ENCODE peak calls at places on chromosomes 12 and 14, in six cellular contexts. U is stomach, N is fibroblast of the aortic adventitia, S is ascending aorta, J is A673, O is fibroblast of pulmonary artery. V is an unnamed sample.

GRCh38 chr12:106078358-106079025 is 60.3 kb downstream of the NUAK1 start:
- DNase-seq in J (no peak), U (no peak), S (peak), O (peak), N (peak), V (no peak)

GRCh38 chr12:124292385-124292784 is 2.5 kb upstream of the RFLNA start:
- DNase-seq in J (no peak), S (no peak), U (no peak), O (no peak), N (no peak), V (no peak)

GRCh38 chr12:14845350-14845750 is 2.0 kb upstream of the ART4 start:
- DNase-seq in O (peak), S (peak), J (peak), N (peak), U (peak), V (peak)

GRCh38 chr14:100159107-100159864 is at the start of gene DEGS2:
- DNase-seq in N (no peak), J (no peak), U (peak), O (no peak), S (no peak), V (peak)

GRCh38 chr14:70555890-70556289 is 21.1 kb upstream of the ADAM20 start:
- DNase-seq in N (peak), U (no peak), J (peak), O (peak), S (no peak), V (no peak)

GRCh38 chr12:118840878-118841277 is 140.5 kb upstream of the SRRM4 start:
- DNase-seq in S (no peak), N (no peak), U (no peak), O (no peak), J (no peak), V (no peak)

GRCh38 chr12:12600659-12601058 is 11.0 kb upstream of the CREBL2 start:
- DNase-seq in J (no peak), S (no peak), N (no peak), U (no peak), O (peak), V (no peak)

GRCh38 chr12:113048716-113049127 is 7.8 kb upstream of the DTX1 start:
- DNase-seq in S (no peak), N (peak), J (peak), U (peak), O (peak), V (peak)

GRCh38 chr12:132422057-132423043 is 67.6 kb upstream of the FBRSL1 start:
- DNase-seq in O (no peak), S (no peak), U (no peak), J (peak), N (peak), V (no peak)

GRCh38 chr14:44316647-44317432 is 190.2 kb downstream of the FSCB start:
- DNase-seq in U (no peak), N (peak), O (peak), J (peak), S (no peak), V (no peak)

GRCh38 chr14:61609143-61609851 is 86.0 kb upstream of the HIF1A start:
- DNase-seq in U (no peak), J (no peak), N (no peak), S (no peak), O (peak), V (peak)

DNA sequence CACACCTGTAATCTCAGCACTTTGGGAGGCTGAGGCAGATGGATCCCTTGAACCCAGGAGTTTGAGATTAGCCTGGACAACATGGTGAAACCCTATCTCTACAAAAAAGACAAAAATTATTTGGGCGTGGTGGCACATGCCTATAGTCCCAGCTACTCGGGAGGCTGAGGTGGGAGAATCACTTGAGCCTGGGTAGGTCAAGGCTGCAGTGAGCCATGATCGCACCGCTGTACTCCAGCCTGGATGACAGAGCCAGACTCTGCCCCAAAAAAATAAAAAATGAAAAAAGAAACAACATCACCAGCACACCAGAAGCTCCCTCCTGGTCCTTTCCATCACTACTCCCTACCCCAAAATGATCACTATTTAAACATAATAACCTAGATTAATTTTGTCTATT is 2.6 kb downstream of the VEZT start:
- DNase-seq in O (no peak), J (no peak), S (no peak), N (no peak), U (no peak), V (no peak)
- H3K4me3 ChIP-seq in O (no peak), J (peak), S (peak), N (no peak), U (no peak), V (peak)

DNA sequence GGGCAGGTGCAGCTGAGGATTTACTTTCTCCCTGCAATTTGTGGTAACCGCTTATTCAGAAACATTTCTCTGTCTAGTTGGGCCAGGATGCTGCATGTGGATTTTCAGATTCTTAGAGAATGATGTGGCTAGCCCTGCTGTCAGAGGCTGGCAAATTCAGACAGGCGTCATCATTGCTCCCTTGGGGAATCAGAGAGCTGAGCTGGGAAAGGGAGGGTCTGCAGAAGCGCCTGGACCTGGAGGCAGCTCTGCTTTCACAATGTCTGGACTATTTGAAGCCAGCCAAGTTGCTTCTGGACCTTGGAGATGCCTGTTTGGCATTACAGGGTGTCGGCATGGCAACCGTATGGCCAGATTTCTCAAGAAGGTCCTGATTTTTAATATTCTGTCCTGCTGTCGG is 3.4 kb downstream of the GALNT16 start:
- DNase-seq in S (peak), O (peak), N (peak), J (peak), U (no peak), V (peak)
- H3K4me3 ChIP-seq in S (peak), O (no peak), N (no peak), J (no peak), U (no peak), V (no peak)

GRCh38 chr12:121980211-121980891 is 41.3 kb upstream of the BCL7A start:
- DNase-seq in N (no peak), S (peak), U (no peak), J (no peak), O (peak), V (no peak)

GRCh38 chr12:121983546-121984205 is 38.0 kb upstream of the BCL7A start:
- DNase-seq in O (peak), J (peak), U (no peak), S (no peak), N (no peak), V (no peak)

GRCh38 chr12:121980892-121981272 is 40.8 kb upstream of the BCL7A start:
- DNase-seq in U (no peak), S (no peak), J (no peak), O (no peak), N (no peak), V (no peak)

GRCh38 chr12:121982950-121983349 is 38.7 kb upstream of the BCL7A start:
- DNase-seq in J (no peak), S (peak), O (no peak), U (no peak), N (no peak), V (no peak)

DNA sequence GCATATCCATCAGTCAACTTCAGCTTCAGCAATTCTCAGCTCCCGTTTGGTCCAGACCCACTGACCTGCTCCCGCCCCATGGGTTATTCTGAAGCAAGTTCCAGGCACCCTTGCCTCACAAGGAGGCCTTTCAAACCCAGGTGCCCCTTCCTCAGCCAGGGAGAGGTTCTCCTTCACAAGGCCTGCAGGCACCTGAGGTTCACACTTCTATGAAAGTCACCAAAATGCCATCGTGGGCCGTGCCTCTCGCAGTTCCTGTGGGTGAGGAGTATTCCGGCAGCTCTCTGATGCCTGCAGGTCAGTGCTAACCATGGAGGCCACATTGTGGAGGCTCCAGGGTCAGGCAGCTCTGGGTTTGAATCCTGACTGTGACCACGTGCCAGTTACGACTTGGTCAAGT is 40.2 kb upstream of the BCL7A start:
- DNase-seq in N (no peak), S (no peak), J (no peak), U (no peak), O (no peak), V (no peak)
- H3K4me3 ChIP-seq in N (no peak), S (no peak), J (no peak), U (no peak), O (no peak), V (no peak)

DNA sequence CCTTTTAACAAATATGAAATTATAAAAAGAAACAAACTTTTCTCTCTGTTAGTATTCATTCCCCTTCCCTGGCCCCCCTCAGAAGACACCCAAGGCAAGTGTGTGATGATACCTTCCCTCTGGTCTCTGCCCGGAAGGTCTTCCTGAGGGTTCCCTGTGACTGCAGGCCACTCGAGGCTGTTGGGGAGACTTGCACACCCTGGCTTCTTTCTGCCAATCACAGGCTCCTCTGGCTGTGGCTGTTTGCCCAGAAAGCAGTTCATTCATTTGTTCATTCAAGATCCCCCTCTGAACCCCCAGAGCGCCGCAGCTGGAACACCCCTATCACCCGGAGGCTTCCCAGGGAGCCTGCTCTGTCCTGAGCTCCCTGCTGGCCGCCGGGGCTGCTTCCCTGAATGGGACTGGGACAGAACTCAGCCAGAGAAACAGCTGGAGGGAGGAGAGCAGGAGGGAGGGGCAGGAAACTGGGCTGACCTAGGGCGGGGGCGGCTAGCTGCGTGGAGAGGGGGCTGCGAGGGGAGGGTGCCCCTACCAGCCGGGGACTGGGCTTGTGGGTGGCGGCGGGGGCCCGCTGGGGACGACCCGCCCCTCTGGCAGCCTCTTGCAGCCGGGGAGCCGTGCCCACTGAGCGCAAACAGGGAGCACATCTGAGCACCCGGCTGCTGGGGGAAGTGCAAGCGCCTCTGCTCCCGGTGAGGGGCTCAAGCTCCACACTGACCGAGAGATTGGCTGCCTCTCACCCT is at the start of gene CMKLR1:
- DNase-seq in U (no peak), O (no peak), J (peak), S (peak), N (no peak), V (peak)
- H3K4me3 ChIP-seq in U (peak), O (no peak), J (peak), S (peak), N (no peak), V (peak)

DNA sequence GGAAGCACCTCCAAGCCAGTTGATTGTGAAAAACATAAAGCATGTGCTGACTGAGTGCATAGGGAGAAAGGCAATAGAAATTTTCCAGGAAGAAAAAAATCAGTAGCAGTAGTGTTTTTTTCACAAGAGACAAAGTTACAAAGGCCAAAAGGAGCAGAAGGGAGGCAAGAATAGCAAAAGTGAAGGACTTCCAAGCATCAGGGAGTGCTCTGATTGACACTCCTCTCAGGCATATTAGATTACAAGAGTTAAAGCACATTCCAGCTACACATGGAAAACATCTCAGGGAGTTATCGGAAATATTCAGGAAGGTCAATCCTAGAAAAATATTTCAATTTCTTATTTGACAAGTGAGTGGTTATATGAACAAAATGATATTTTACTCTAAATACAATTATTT is 508.0 kb downstream of the MDGA2 start:
- DNase-seq in U (no peak), S (no peak), J (no peak), O (no peak), N (no peak), V (no peak)
- H3K4me3 ChIP-seq in U (no peak), S (no peak), J (no peak), O (no peak), N (no peak), V (no peak)

GRCh38 chr14:95530461-95531170 is 4.2 kb upstream of the GLRX5 start:
- DNase-seq in J (no peak), N (no peak), U (no peak), S (no peak), O (no peak), V (no peak)
- H3K4me3 ChIP-seq in J (no peak), N (no peak), U (no peak), S (no peak), O (no peak), V (no peak)